ENCODE peak calls at places on chromosomes 3 and 15, in seven cellular contexts. H, D, O, M, P, I and E are unnamed samples.

GRCh38 chr15:93173369-93173768 is 84.4 kb upstream of the RGMA start:
- DNase-seq in H (no peak), D (no peak), O (peak), M (no peak), P (no peak), I (no peak), E (no peak)

GRCh38 chr15:60006203-60006782 is 2.2 kb downstream of the FOXB1 start:
- DNase-seq in H (peak), D (peak), O (no peak), M (peak), P (no peak), I (no peak), E (peak)

GRCh38 chr15:59886476-59886875 is 117.6 kb upstream of the FOXB1 start:
- DNase-seq in H (no peak), D (no peak), O (no peak), M (no peak), P (no peak), I (no peak), E (no peak)

GRCh38 chr3:36705015-36705414 is 59.3 kb downstream of the DCLK3 start:
- DNase-seq in H (no peak), D (no peak), O (no peak), M (no peak), P (no peak), I (no peak), E (no peak)

GRCh38 chr3:139281512-139282196 is 62.2 kb upstream of the MRPS22 start:
- DNase-seq in H (no peak), D (peak), O (peak), M (no peak), P (no peak), I (no peak), E (no peak)

GRCh38 chr3:9014189-9014588 is 50.9 kb upstream of the RAD18 start:
- DNase-seq in H (no peak), D (no peak), O (peak), M (peak), P (no peak), I (no peak), E (no peak)

GRCh38 chr3:153372326-153372725 is 210.3 kb downstream of the RAP2B start:
- DNase-seq in H (no peak), D (no peak), O (no peak), M (no peak), P (peak), I (peak), E (no peak)

GRCh38 chr3:188303823-188304222 is 149.9 kb downstream of the LPP start:
- DNase-seq in H (no peak), D (no peak), O (no peak), M (no peak), P (no peak), I (no peak), E (no peak)

GRCh38 chr15:89693696-89694095 is 3.1 kb downstream of the WDR93 start:
- DNase-seq in H (no peak), D (no peak), O (peak), M (no peak), P (no peak), I (no peak), E (no peak)

GRCh38 chr3:150255416-150255815 is 152.7 kb upstream of the TSC22D2 start:
- DNase-seq in H (no peak), D (peak), O (no peak), M (no peak), P (no peak), I (no peak), E (no peak)

GRCh38 chr3:190443257-190443656 is 6.4 kb downstream of the TMEM207 start:
- DNase-seq in H (peak), D (no peak), O (no peak), M (peak), P (peak), I (no peak), E (no peak)

GRCh38 chr15:88396382-88396781 is 70.8 kb downstream of the MRPL46 start:
- DNase-seq in H (no peak), D (peak), O (no peak), M (peak), P (no peak), I (no peak), E (no peak)